ENCODE peak calls at places on chromosomes 16 and 17, in six cellular contexts. Y, X, H, K, V and E are unnamed samples.

GRCh38 chr17:2049333-2050245 is 5.3 kb upstream of the HIC1 start:
- DNase-seq in Y (peak; percentile 89), X (peak; percentile 93), H (peak; percentile 79), K (peak; percentile 75), V (peak; percentile 78), E (no peak)

GRCh38 chr16:81633147-81633619 is 145.9 kb upstream of the PLCG2 start:
- DNase-seq in Y (no peak), X (no peak), H (no peak), K (no peak), V (no peak), E (no peak)

GRCh38 chr17:45783593-45784292 is 377 bp upstream of the CRHR1 start:
- DNase-seq in Y (peak; percentile 17), X (no peak), H (no peak), K (no peak), V (no peak), E (no peak)

GRCh38 chr16:19704321-19705130 is 13.5 kb downstream of the KNOP1 start:
- DNase-seq in Y (no peak), X (peak; percentile 34), H (no peak), K (peak; percentile 58), V (peak; percentile 79), E (no peak)

GRCh38 chr17:4249452-4250029 is 14.2 kb downstream of the ANKFY1 start:
- DNase-seq in Y (no peak), X (no peak), H (no peak), K (peak; percentile 61), V (peak; percentile 26), E (no peak)

GRCh38 chr17:34624767-34625389 is 45.5 kb downstream of the TMEM132E start:
- DNase-seq in Y (no peak), X (no peak), H (no peak), K (no peak), V (no peak), E (no peak)

GRCh38 chr17:7208754-7209460 is 10.7 kb downstream of the DLG4 start:
- DNase-seq in Y (no peak), X (no peak), H (no peak), K (no peak), V (no peak), E (no peak)

GRCh38 chr16:89737341-89738071 is 16.2 kb downstream of the ZNF276 start:
- DNase-seq in Y (no peak), X (no peak), H (no peak), K (no peak), V (no peak), E (no peak)

GRCh38 chr17:44222112-44222869 is 2.8 kb upstream of the UBTF start:
- DNase-seq in Y (peak; percentile 86), X (peak; percentile 81), H (peak; percentile 72), K (peak; percentile 62), V (peak; percentile 71), E (no peak)

GRCh38 chr17:75371981-75372380 is 33.5 kb downstream of the GRB2 start:
- DNase-seq in Y (no peak), X (no peak), H (no peak), K (no peak), V (no peak), E (no peak)

GRCh38 chr16:30186782-30187555 is 3.6 kb downstream of the CORO1A start:
- DNase-seq in Y (peak; percentile 66), X (peak; percentile 88), H (peak; percentile 68), K (peak; percentile 60), V (peak; percentile 52), E (no peak)

GRCh38 chr17:10668771-10669170 is 11.7 kb upstream of the MYH3 start:
- DNase-seq in Y (no peak), X (no peak), H (no peak), K (peak; percentile 19), V (peak; percentile 32), E (no peak)

GRCh38 chr17:80430446-80431245 is 15.7 kb downstream of the ENDOV start:
- DNase-seq in Y (no peak), X (peak; percentile 39), H (no peak), K (peak; percentile 48), V (no peak), E (no peak)

GRCh38 chr17:30378797-30379302 is at the start of gene CPD:
- DNase-seq in Y (peak; percentile 97), X (peak; percentile 99), H (peak; percentile 97), K (peak; percentile 96), V (peak; percentile 95), E (no peak)

GRCh38 chr17:79980246-79981043 is 55.2 kb downstream of the TBC1D16 start:
- DNase-seq in Y (no peak), X (peak; percentile 37), H (no peak), K (no peak), V (no peak), E (no peak)

GRCh38 chr17:80109066-80109618 is 7.8 kb downstream of the GAA start:
- DNase-seq in Y (no peak), X (no peak), H (no peak), K (no peak), V (no peak), E (no peak)

GRCh38 chr16:68083861-68084503 is 1.2 kb upstream of the NFATC3 start:
- DNase-seq in Y (no peak), X (peak; percentile 25), H (no peak), K (no peak), V (no peak), E (no peak)

GRCh38 chr17:57965521-57966160 is 10.4 kb upstream of the CUEDC1 start:
- DNase-seq in Y (no peak), X (no peak), H (no peak), K (no peak), V (no peak), E (no peak)

GRCh38 chr17:68600123-68600880 is 865 bp downstream of the FAM20A start:
- DNase-seq in Y (peak; percentile 24), X (peak; percentile 77), H (no peak), K (peak; percentile 46), V (no peak), E (no peak)

GRCh38 chr16:51773491-51773890 is 622.4 kb upstream of the SALL1 start:
- DNase-seq in Y (no peak), X (no peak), H (no peak), K (no peak), V (no peak), E (no peak)

DNA sequence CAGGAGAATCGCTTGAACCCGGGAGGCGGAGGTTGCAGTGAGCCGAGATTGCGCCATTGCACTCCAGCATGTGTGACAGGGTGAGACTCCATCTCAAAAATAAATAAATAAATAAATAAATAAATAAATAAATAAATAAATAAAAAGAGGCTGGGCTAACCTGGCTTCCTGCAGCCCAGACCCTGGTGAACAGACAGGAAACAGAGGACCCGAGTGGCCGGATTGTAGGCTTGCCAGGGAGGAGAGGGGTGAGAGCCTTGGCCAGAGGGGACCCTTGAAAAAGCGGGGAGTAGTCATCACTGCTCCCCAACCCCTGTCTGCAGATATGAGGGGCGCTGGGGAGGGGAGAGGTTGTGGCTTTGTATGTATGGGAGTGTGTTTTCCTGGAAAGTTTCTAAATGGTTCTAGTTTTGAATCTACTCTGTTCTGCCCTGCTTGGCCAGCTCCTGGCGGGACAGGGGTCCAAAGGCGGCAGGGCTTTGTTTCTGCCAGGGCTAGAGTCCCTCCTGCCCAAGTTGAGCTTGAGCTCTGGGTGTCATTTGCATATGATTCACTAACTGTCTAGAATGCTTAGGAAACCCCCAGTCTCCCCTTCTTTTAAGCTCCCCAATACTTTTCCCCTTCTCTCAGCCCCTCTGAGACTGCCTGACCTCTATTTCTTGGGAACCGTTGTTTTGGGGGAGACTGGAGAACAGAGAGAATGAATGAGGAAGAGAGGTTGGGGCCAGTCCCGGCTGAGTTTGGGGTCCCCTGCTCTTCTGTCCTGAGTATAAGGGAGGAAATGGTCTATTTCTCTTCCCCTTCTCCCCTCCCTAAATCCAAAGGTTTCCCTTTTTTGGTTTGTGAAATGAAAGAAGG is 16.4 kb downstream of the RARA start:
- DNase-seq in Y (no peak), X (peak; percentile 28), H (no peak), K (no peak), V (no peak), E (no peak)
- H3K4me3 ChIP-seq in Y (no peak overlapping the region), X (no peak overlapping the region), H (no peak overlapping the region), K (no peak overlapping the region), V (no peak overlapping the region), E (no peak overlapping the region)

GRCh38 chr16:85715169-85716015 is 26.6 kb upstream of the GINS2 start:
- DNase-seq in Y (no peak), X (no peak), H (no peak), K (peak; percentile 74), V (peak; percentile 60), E (no peak)
- H3K4me3 ChIP-seq in Y (no peak overlapping the region), X (no peak overlapping the region), H (no peak overlapping the region), K (no peak overlapping the region), V (no peak overlapping the region), E (no peak overlapping the region)

DNA sequence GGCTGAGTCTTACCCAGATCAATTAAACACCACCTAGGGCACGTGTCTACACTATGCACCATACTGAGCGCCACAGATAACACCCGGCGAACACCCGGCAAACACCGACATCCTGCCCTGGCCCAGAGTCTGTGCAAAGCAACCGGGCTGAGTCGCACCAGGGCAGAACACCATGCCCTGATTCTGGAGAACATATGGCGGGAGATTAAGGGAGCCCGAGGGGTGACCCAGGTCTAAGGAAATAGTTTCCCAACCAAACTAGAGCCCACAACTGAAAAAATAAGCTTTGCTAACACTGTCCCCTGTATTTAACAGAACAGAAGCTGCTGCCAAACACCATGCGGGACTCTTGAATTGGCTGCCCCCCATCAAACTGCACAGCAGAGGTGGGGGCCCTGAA is 22.1 kb downstream of the MYO18A start:
- DNase-seq in Y (no peak), X (no peak), H (no peak), K (no peak), V (no peak), E (no peak)
- H3K4me3 ChIP-seq in Y (no peak overlapping the region), X (no peak overlapping the region), H (no peak overlapping the region), K (no peak overlapping the region), V (no peak overlapping the region), E (no peak overlapping the region)

GRCh38 chr17:413706-414440 is 61.3 kb upstream of the RPH3AL start:
- DNase-seq in Y (no peak), X (no peak), H (no peak), K (no peak), V (peak; percentile 76), E (no peak)

GRCh38 chr17:418421-418751 is 65.8 kb upstream of the RPH3AL start:
- DNase-seq in Y (no peak), X (no peak), H (no peak), K (no peak), V (no peak), E (no peak)

GRCh38 chr17:419073-419735 is 66.6 kb upstream of the RPH3AL start:
- DNase-seq in Y (no peak), X (no peak), H (no peak), K (no peak), V (no peak), E (no peak)

GRCh38 chr17:417691-418420 is 65.2 kb upstream of the RPH3AL start:
- DNase-seq in Y (no peak), X (no peak), H (no peak), K (no peak), V (no peak), E (no peak)

DNA sequence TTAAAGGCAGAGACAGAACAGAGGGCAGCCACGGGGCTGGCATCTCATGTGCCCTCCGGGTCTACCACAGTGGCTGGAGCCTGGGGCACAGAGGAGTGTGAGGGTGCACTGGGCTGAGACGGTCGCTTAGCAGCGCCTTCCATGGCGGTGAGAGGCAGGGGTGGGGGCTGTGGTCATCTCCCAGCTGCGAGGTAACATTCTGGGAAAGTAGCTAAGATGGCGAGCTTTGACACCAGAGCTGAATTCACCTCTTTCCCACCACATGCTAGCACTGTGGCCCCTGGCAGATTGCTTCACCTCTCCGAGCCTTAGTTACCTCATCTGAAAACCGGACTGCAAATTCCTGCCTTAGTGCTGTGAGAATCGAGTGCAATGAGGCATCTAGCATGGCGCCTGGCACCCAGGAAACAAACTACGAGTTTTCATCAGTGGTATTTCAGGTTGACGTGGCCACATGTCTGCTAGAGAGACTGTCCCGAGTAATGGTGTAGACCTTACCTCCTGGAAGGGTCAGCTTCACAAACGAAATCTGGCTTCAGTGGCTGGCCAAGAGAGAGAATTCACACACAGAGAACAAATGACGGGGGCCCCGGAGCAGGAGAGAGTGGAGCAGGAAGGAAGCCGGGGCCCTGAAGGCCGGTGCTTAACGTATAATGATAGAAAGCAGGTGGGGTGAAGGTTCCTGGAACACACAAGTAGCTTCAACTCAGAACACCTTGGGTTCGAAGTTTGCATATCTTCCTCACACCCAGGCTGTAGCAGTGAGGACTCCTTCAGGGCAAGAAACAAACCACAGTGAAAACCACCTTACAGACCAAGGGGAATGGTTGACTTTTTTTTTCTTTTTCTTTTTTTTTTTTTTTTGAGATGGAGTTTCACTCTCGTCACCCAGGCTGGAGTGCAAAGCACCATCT is 63.9 kb upstream of the RPH3AL start:
- DNase-seq in Y (no peak), X (no peak), H (no peak), K (no peak), V (no peak), E (peak; percentile 44)
- H3K4me3 ChIP-seq in Y (no peak overlapping the region), X (no peak overlapping the region), H (no peak overlapping the region), K (no peak overlapping the region), V (no peak overlapping the region), E (peak overlapping the region; percentile 8)